ENCODE peak calls at places on chromosomes 7 and 10, in eight cellular contexts. B is GM12878, K is HL-60, L is SK-N-SH, D is A549, M is GM23338, A is K562, U is Panc1. W is an unnamed sample.

GRCh38 chr7:69736411-69736810 is 138.1 kb downstream of the AUTS2 start:
- DNase-seq in B (no peak), K (no peak), L (no peak), D (no peak), M (no peak), A (no peak), U (no peak), W (no peak)

GRCh38 chr7:12508005-12508404 is 62.5 kb upstream of the SCIN start:
- DNase-seq in B (no peak), K (no peak), L (no peak), D (no peak), M (no peak), A (no peak), U (no peak), W (no peak)

GRCh38 chr10:59901481-59901880 is 4.9 kb downstream of the CCDC6 start:
- DNase-seq in B (no peak), K (no peak), L (no peak), D (no peak), M (no peak), A (no peak), U (no peak), W (no peak)

GRCh38 chr7:142581341-142581740 is 167.9 kb upstream of the PRSS1 start:
- DNase-seq in B (no peak), K (peak), L (no peak), D (peak), M (no peak), A (no peak), U (no peak), W (no peak)

GRCh38 chr10:107104026-107104652 is 60.4 kb downstream of the SORCS1 start:
- DNase-seq in B (no peak), K (no peak), L (no peak), D (no peak), M (peak), A (no peak), U (no peak), W (no peak)

GRCh38 chr7:69115788-69116187 is 482.5 kb upstream of the AUTS2 start:
- DNase-seq in B (no peak), K (no peak), L (no peak), D (no peak), M (no peak), A (no peak), U (no peak), W (no peak)

GRCh38 chr10:107417446-107417845 is 252.9 kb upstream of the SORCS1 start:
- DNase-seq in B (no peak), K (no peak), L (no peak), D (no peak), M (no peak), A (no peak), U (no peak), W (no peak)

GRCh38 chr10:75202321-75203096 is 8.1 kb upstream of the VDAC2 start:
- DNase-seq in B (no peak), K (no peak), L (no peak), D (peak), M (no peak), A (no peak), U (no peak), W (no peak)

GRCh38 chr7:55244346-55244745 is 120.8 kb upstream of the LANCL2 start:
- DNase-seq in B (no peak), K (no peak), L (no peak), D (no peak), M (no peak), A (no peak), U (no peak), W (no peak)

GRCh38 chr7:55242613-55243012 is 122.5 kb upstream of the LANCL2 start:
- DNase-seq in B (no peak), K (no peak), L (no peak), D (no peak), M (no peak), A (no peak), U (no peak), W (no peak)

GRCh38 chr7:55246181-55246580 is 119.0 kb upstream of the LANCL2 start:
- DNase-seq in B (no peak), K (no peak), L (no peak), D (no peak), M (no peak), A (no peak), U (no peak), W (no peak)

GRCh38 chr7:55247466-55247865 is 117.7 kb upstream of the LANCL2 start:
- DNase-seq in B (no peak), K (no peak), L (no peak), D (no peak), M (no peak), A (no peak), U (no peak), W (no peak)

DNA sequence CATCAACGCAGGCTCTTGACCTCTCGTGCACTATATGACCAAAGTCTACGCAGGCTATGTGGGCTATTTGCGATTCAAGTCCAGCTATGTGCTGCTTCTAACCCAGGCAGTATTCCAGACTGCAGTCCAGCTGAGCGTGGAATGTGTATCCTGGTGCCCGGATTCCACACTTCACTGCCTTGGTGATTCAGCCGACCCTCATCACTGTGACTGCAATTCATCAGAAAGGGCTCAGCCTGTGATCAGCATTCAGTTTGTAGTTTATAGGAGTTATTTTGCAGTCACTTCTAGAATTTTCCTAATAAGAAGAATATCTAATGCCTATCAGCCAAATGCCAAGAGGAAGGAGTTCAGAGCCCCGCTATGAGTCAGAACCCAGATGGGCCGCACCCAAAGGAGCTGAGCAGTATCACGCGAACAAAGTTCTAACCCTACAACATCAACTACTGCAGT is 119.8 kb upstream of the LANCL2 start:
- DNase-seq in B (no peak), K (no peak), L (no peak), D (no peak), M (no peak), A (no peak), U (no peak), W (no peak)
- TF ChIP-seq REST in B (no peak), K (no peak), L (no peak), D (no peak), M (no peak), A (no peak), U (no peak), W (no peak)

GRCh38 chr10:86956195-86956840 is 1.1 kb downstream of the MMRN2 start:
- DNase-seq in B (no peak), K (no peak), L (no peak), D (no peak), M (no peak), A (no peak), U (no peak), W (no peak)
- H3K4me3 ChIP-seq in B (no peak), K (no peak), L (no peak), D (no peak), M (no peak), A (no peak), U (no peak), W (no peak)

DNA sequence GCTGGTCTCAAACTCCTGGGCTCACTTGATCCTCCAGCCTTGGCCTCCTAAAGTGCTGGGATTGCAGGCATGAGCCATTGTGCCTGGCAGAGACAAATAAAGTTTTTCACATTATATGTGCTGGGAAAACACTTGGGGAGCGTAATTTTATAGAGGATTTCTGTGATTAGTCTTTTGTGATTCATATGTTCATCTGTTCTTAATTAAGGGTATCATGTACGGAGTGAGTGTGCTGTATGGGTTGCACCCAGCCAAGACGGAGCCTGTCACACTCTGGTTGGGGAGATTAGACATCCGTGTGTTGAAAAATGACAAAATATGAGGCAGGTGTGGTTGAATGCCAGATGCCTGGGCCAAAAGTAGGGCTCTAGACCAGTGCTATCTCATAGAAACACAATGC is 10.3 kb downstream of the ADRB1 start:
- DNase-seq in B (no peak), K (no peak), L (peak), D (no peak), M (no peak), A (no peak), U (no peak), W (no peak)
- TF ChIP-seq REST in B (no peak), K (no peak), L (no peak), D (no peak), M (no peak), A (no peak), U (no peak), W (no peak)

GRCh38 chr7:134782121-134782623 is 2.7 kb downstream of the CALD1 start:
- DNase-seq in B (peak), K (no peak), L (no peak), D (no peak), M (no peak), A (no peak), U (no peak), W (no peak)
- H3K4me3 ChIP-seq in B (no peak), K (no peak), L (peak), D (no peak), M (peak), A (no peak), U (no peak), W (no peak)

GRCh38 chr10:127527320-127527719 is 21.8 kb upstream of the NPS start:
- DNase-seq in B (no peak), K (no peak), L (no peak), D (no peak), M (no peak), A (no peak), U (no peak), W (no peak)
- TF ChIP-seq REST in B (no peak), K (no peak), L (no peak), D (no peak), M (no peak), A (no peak), U (no peak), W (no peak)

GRCh38 chr7:151306860-151307259 is 34.8 kb upstream of the NUB1 start:
- DNase-seq in B (no peak), K (no peak), L (no peak), D (no peak), M (no peak), A (no peak), U (no peak), W (no peak)

GRCh38 chr7:151306374-151306773 is 35.2 kb upstream of the NUB1 start:
- DNase-seq in B (no peak), K (no peak), L (no peak), D (no peak), M (no peak), A (no peak), U (no peak), W (no peak)

GRCh38 chr7:151307536-151307935 is 34.1 kb upstream of the NUB1 start:
- DNase-seq in B (no peak), K (no peak), L (no peak), D (no peak), M (no peak), A (no peak), U (no peak), W (no peak)

GRCh38 chr7:151302531-151302930 is 39.1 kb upstream of the NUB1 start:
- DNase-seq in B (no peak), K (no peak), L (no peak), D (no peak), M (no peak), A (no peak), U (no peak), W (no peak)

DNA sequence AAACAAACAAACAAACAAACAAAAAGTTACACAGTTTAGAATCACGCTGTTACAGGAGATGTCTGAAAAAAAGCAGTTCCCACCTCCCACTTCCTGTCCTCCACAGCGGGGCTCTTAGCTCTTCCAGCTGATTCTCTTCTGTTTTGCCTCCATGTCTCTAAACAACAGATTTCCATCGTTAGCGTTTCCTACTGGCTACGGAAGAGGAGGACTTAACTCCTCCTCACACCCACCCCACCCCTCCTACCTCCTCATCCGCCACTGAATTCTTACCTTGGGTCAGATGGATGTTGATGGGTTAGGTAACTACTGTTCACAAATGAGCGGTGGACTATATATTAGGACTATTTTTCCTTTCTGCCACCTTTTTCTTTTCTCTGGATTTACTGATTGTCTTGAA is 36.8 kb upstream of the NUB1 start:
- DNase-seq in B (no peak), K (no peak), L (no peak), D (no peak), M (peak), A (peak), U (no peak), W (no peak)
- H3K4me3 ChIP-seq in B (no peak), K (no peak), L (no peak), D (no peak), M (peak), A (no peak), U (peak), W (no peak)